ENCODE peak calls at places on chromosomes 7 and 10, in six cellular contexts. One of them, this sample, is unnamed.

GRCh38 chr10:21399392-21400015 is 126.0 kb downstream of the SKIDA1 start:
- DNase-seq in foreskin fibroblast: peak
- DNase-seq in OCI-LY7: no peak
- DNase-seq in astrocyte of the cerebellum: peak
- DNase-seq in coronary artery: no peak
- DNase-seq in tibial artery: no peak
- DNase-seq in this sample: peak

GRCh38 chr7:137146012-137146455 is 197.5 kb downstream of the PTN start:
- DNase-seq in foreskin fibroblast: peak
- DNase-seq in OCI-LY7: no peak
- DNase-seq in astrocyte of the cerebellum: peak
- DNase-seq in coronary artery: no peak
- DNase-seq in tibial artery: no peak
- DNase-seq in this sample: peak

GRCh38 chr10:111295788-111296187 is 219.0 kb downstream of the ADRA2A start:
- DNase-seq in foreskin fibroblast: no peak
- DNase-seq in OCI-LY7: no peak
- DNase-seq in astrocyte of the cerebellum: no peak
- DNase-seq in coronary artery: no peak
- DNase-seq in tibial artery: no peak
- DNase-seq in this sample: no peak

GRCh38 chr7:63900394-63901203 is 98.0 kb upstream of the ZNF722 start:
- DNase-seq in foreskin fibroblast: no peak
- DNase-seq in OCI-LY7: no peak
- DNase-seq in astrocyte of the cerebellum: no peak
- DNase-seq in coronary artery: no peak
- DNase-seq in tibial artery: peak
- DNase-seq in this sample: no peak

GRCh38 chr7:43838201-43838659 is 31.1 kb downstream of the MRPS24 start:
- DNase-seq in foreskin fibroblast: no peak
- DNase-seq in OCI-LY7: no peak
- DNase-seq in astrocyte of the cerebellum: no peak
- DNase-seq in coronary artery: no peak
- DNase-seq in tibial artery: no peak
- DNase-seq in this sample: no peak

GRCh38 chr7:84337386-84337785 is 142.8 kb upstream of the SEMA3A start:
- DNase-seq in foreskin fibroblast: peak
- DNase-seq in OCI-LY7: no peak
- DNase-seq in astrocyte of the cerebellum: peak
- DNase-seq in coronary artery: no peak
- DNase-seq in tibial artery: no peak
- DNase-seq in this sample: peak

GRCh38 chr7:95766657-95767056 is 5.7 kb upstream of the DYNC1I1 start:
- DNase-seq in foreskin fibroblast: no peak
- DNase-seq in OCI-LY7: no peak
- DNase-seq in astrocyte of the cerebellum: no peak
- DNase-seq in coronary artery: no peak
- DNase-seq in tibial artery: no peak
- DNase-seq in this sample: no peak

GRCh38 chr10:42776681-42777080 is 5.9 kb upstream of the BMS1 start:
- DNase-seq in foreskin fibroblast: no peak
- DNase-seq in OCI-LY7: no peak
- DNase-seq in astrocyte of the cerebellum: no peak
- DNase-seq in coronary artery: no peak
- DNase-seq in tibial artery: no peak
- DNase-seq in this sample: no peak

GRCh38 chr10:44125879-44126675 is 258.8 kb downstream of the CXCL12 start:
- DNase-seq in foreskin fibroblast: peak
- DNase-seq in OCI-LY7: no peak
- DNase-seq in astrocyte of the cerebellum: no peak
- DNase-seq in coronary artery: no peak
- DNase-seq in tibial artery: peak
- DNase-seq in this sample: peak

GRCh38 chr7:110607050-110607862 is 483.7 kb upstream of the LRRN3 start:
- DNase-seq in foreskin fibroblast: no peak
- DNase-seq in OCI-LY7: no peak
- DNase-seq in astrocyte of the cerebellum: no peak
- DNase-seq in coronary artery: no peak
- DNase-seq in tibial artery: no peak
- DNase-seq in this sample: no peak

GRCh38 chr10:30182191-30183075 is 123.0 kb upstream of the JCAD start:
- DNase-seq in foreskin fibroblast: peak
- DNase-seq in OCI-LY7: no peak
- DNase-seq in astrocyte of the cerebellum: peak
- DNase-seq in coronary artery: no peak
- DNase-seq in tibial artery: peak
- DNase-seq in this sample: peak

GRCh38 chr10:75021851-75022250 is 89.6 kb upstream of the SAMD8 start:
- DNase-seq in foreskin fibroblast: no peak
- DNase-seq in OCI-LY7: no peak
- DNase-seq in astrocyte of the cerebellum: no peak
- DNase-seq in coronary artery: no peak
- DNase-seq in tibial artery: no peak
- DNase-seq in this sample: no peak

GRCh38 chr7:96952974-96953391 is 52.4 kb upstream of the DLX6 start:
- DNase-seq in foreskin fibroblast: no peak
- DNase-seq in OCI-LY7: no peak
- DNase-seq in astrocyte of the cerebellum: no peak
- DNase-seq in coronary artery: no peak
- DNase-seq in tibial artery: no peak
- DNase-seq in this sample: peak

GRCh38 chr7:102456327-102456726 is 8.3 kb downstream of the ALKBH4 start:
- DNase-seq in foreskin fibroblast: peak
- DNase-seq in OCI-LY7: no peak
- DNase-seq in astrocyte of the cerebellum: no peak
- DNase-seq in coronary artery: no peak
- DNase-seq in tibial artery: no peak
- DNase-seq in this sample: peak

GRCh38 chr10:47207894-47208469 is 92.0 kb upstream of the GDF10 start:
- DNase-seq in foreskin fibroblast: no peak
- DNase-seq in OCI-LY7: no peak
- DNase-seq in astrocyte of the cerebellum: no peak
- DNase-seq in coronary artery: no peak
- DNase-seq in tibial artery: no peak
- DNase-seq in this sample: no peak

GRCh38 chr7:37732253-37732652 is 48.7 kb downstream of the GPR141 start:
- DNase-seq in foreskin fibroblast: no peak
- DNase-seq in OCI-LY7: peak
- DNase-seq in astrocyte of the cerebellum: no peak
- DNase-seq in coronary artery: no peak
- DNase-seq in tibial artery: peak
- DNase-seq in this sample: no peak

GRCh38 chr7:2288503-2288902 is 25.7 kb downstream of the SNX8 start:
- DNase-seq in foreskin fibroblast: no peak
- DNase-seq in OCI-LY7: peak
- DNase-seq in astrocyte of the cerebellum: no peak
- DNase-seq in coronary artery: no peak
- DNase-seq in tibial artery: no peak
- DNase-seq in this sample: no peak

GRCh38 chr10:118669020-118669766 is 73.7 kb upstream of the PRLHR start:
- DNase-seq in foreskin fibroblast: peak
- DNase-seq in OCI-LY7: no peak
- DNase-seq in astrocyte of the cerebellum: peak
- DNase-seq in coronary artery: no peak
- DNase-seq in tibial artery: peak
- DNase-seq in this sample: peak

GRCh38 chr10:122407375-122408125 is 33.0 kb downstream of the PLEKHA1 start:
- DNase-seq in foreskin fibroblast: peak
- DNase-seq in OCI-LY7: no peak
- DNase-seq in astrocyte of the cerebellum: no peak
- DNase-seq in coronary artery: no peak
- DNase-seq in tibial artery: peak
- DNase-seq in this sample: no peak

GRCh38 chr7:157459966-157460365 is 123.2 kb downstream of the DNAJB6 start:
- DNase-seq in foreskin fibroblast: no peak
- DNase-seq in OCI-LY7: no peak
- DNase-seq in astrocyte of the cerebellum: no peak
- DNase-seq in coronary artery: no peak
- DNase-seq in tibial artery: no peak
- DNase-seq in this sample: no peak

DNA sequence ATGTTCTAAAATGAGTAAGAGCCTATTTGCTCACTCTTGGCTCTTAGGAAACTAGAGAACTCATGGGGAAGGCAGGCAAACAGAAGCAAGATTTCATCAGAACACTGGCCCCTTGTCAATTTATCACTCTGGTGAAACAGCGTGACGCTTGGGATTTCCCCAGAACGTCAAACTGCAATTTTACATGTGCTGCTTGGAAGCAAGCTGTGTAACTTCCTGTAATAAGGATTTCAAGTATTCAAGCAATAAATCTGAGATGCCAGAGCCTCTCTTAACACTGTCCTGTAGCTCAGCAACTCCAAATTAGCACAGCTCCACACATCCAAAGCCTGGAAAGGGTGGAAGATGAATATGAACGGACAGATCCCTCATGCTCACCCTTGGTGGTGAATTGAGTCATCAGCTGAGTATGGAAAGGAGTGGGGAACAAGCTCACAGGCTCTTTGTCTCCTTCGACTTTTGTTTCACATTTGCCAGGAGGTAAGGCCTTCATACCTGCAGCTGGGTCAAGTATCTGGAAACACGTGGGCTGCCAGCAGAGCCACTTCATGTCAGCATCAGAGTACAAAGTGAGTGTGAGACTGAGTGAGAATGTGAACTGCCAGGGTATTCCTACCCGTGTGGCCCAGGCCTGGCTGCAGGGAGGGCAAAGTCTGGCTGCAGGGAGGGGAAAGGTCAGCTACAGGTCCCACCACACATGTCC is 140.4 kb upstream of the NAMPT start:
- DNase-seq in foreskin fibroblast: peak
- DNase-seq in OCI-LY7: no peak
- DNase-seq in astrocyte of the cerebellum: peak
- DNase-seq in coronary artery: peak
- DNase-seq in tibial artery: peak
- DNase-seq in this sample: peak
- H3K4me3 ChIP-seq in foreskin fibroblast: no peak
- H3K4me3 ChIP-seq in OCI-LY7: no peak
- H3K4me3 ChIP-seq in astrocyte of the cerebellum: no peak
- H3K4me3 ChIP-seq in coronary artery: peak
- H3K4me3 ChIP-seq in tibial artery: no peak
- H3K4me3 ChIP-seq in this sample: no peak

GRCh38 chr7:47170516-47170915 is 411.4 kb downstream of the TNS3 start:
- DNase-seq in foreskin fibroblast: no peak
- DNase-seq in OCI-LY7: peak
- DNase-seq in astrocyte of the cerebellum: no peak
- DNase-seq in coronary artery: no peak
- DNase-seq in tibial artery: no peak
- DNase-seq in this sample: no peak
- TF ChIP-seq CTCF in foreskin fibroblast: peak
- TF ChIP-seq CTCF in OCI-LY7: peak
- TF ChIP-seq CTCF in astrocyte of the cerebellum: peak
- TF ChIP-seq CTCF in coronary artery: no peak
- TF ChIP-seq CTCF in tibial artery: no peak
- TF ChIP-seq CTCF in this sample: peak

GRCh38 chr7:106022193-106022821 is 59.2 kb downstream of the CDHR3 start:
- DNase-seq in foreskin fibroblast: no peak
- DNase-seq in OCI-LY7: peak
- DNase-seq in astrocyte of the cerebellum: peak
- DNase-seq in coronary artery: no peak
- DNase-seq in tibial artery: no peak
- DNase-seq in this sample: peak

GRCh38 chr7:106018566-106019338 is 55.7 kb downstream of the CDHR3 start:
- DNase-seq in foreskin fibroblast: no peak
- DNase-seq in OCI-LY7: no peak
- DNase-seq in astrocyte of the cerebellum: no peak
- DNase-seq in coronary artery: no peak
- DNase-seq in tibial artery: no peak
- DNase-seq in this sample: peak

GRCh38 chr7:106023369-106024322 is 60.6 kb downstream of the CDHR3 start:
- DNase-seq in foreskin fibroblast: no peak
- DNase-seq in OCI-LY7: peak
- DNase-seq in astrocyte of the cerebellum: no peak
- DNase-seq in coronary artery: no peak
- DNase-seq in tibial artery: no peak
- DNase-seq in this sample: no peak

GRCh38 chr7:106017657-106018056 is 54.6 kb downstream of the CDHR3 start:
- DNase-seq in foreskin fibroblast: no peak
- DNase-seq in OCI-LY7: no peak
- DNase-seq in astrocyte of the cerebellum: no peak
- DNase-seq in coronary artery: no peak
- DNase-seq in tibial artery: no peak
- DNase-seq in this sample: no peak

GRCh38 chr7:106021211-106022067 is 58.4 kb downstream of the CDHR3 start:
- DNase-seq in foreskin fibroblast: no peak
- DNase-seq in OCI-LY7: no peak
- DNase-seq in astrocyte of the cerebellum: peak
- DNase-seq in coronary artery: no peak
- DNase-seq in tibial artery: no peak
- DNase-seq in this sample: peak
- H3K4me3 ChIP-seq in foreskin fibroblast: no peak
- H3K4me3 ChIP-seq in OCI-LY7: no peak
- H3K4me3 ChIP-seq in astrocyte of the cerebellum: no peak
- H3K4me3 ChIP-seq in coronary artery: no peak
- H3K4me3 ChIP-seq in tibial artery: no peak
- H3K4me3 ChIP-seq in this sample: no peak

GRCh38 chr7:6164491-6164890 is 107.9 kb downstream of the CYTH3 start:
- DNase-seq in foreskin fibroblast: no peak
- DNase-seq in OCI-LY7: no peak
- DNase-seq in astrocyte of the cerebellum: no peak
- DNase-seq in coronary artery: no peak
- DNase-seq in tibial artery: no peak
- DNase-seq in this sample: no peak
- TF ChIP-seq CTCF in foreskin fibroblast: no peak
- TF ChIP-seq CTCF in OCI-LY7: peak
- TF ChIP-seq CTCF in astrocyte of the cerebellum: peak
- TF ChIP-seq CTCF in coronary artery: no peak
- TF ChIP-seq CTCF in tibial artery: no peak
- TF ChIP-seq CTCF in this sample: peak

GRCh38 chr10:110214380-110214826 is 7.0 kb downstream of the MXI1 start:
- DNase-seq in foreskin fibroblast: no peak
- DNase-seq in OCI-LY7: peak
- DNase-seq in astrocyte of the cerebellum: peak
- DNase-seq in coronary artery: no peak
- DNase-seq in tibial artery: no peak
- DNase-seq in this sample: peak
- H3K4me3 ChIP-seq in foreskin fibroblast: no peak
- H3K4me3 ChIP-seq in OCI-LY7: peak
- H3K4me3 ChIP-seq in astrocyte of the cerebellum: no peak
- H3K4me3 ChIP-seq in coronary artery: no peak
- H3K4me3 ChIP-seq in tibial artery: no peak
- H3K4me3 ChIP-seq in this sample: no peak

GRCh38 chr7:146090023-146090645 is 26.5 kb upstream of the CNTNAP2 start:
- DNase-seq in foreskin fibroblast: no peak
- DNase-seq in OCI-LY7: peak
- DNase-seq in astrocyte of the cerebellum: no peak
- DNase-seq in coronary artery: no peak
- DNase-seq in tibial artery: no peak
- DNase-seq in this sample: peak
- TF ChIP-seq CTCF in foreskin fibroblast: peak
- TF ChIP-seq CTCF in OCI-LY7: peak
- TF ChIP-seq CTCF in astrocyte of the cerebellum: peak
- TF ChIP-seq CTCF in coronary artery: peak
- TF ChIP-seq CTCF in tibial artery: peak
- TF ChIP-seq CTCF in this sample: peak

DNA sequence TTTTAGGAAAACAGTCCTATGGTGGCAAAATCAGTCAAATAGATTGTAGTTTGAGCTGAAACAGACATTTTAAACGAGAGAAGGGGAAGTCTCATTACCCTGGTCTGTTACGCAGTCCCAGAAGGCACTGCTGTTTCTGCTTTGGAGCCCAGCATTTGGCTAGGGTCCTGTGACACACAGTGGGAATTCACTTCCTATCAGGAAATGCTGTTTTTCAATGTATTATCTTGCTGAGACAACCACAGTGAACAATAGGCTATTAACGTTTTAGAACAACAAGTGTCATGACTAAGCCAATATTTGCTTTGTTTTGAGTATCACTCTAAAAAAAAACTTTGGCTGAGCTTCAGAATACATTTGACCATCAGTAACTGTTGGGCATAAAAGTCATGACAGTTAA is 74.1 kb downstream of the ADD3 start:
- DNase-seq in foreskin fibroblast: peak
- DNase-seq in OCI-LY7: no peak
- DNase-seq in astrocyte of the cerebellum: no peak
- DNase-seq in coronary artery: no peak
- DNase-seq in tibial artery: peak
- DNase-seq in this sample: peak
- H3K4me3 ChIP-seq in foreskin fibroblast: no peak
- H3K4me3 ChIP-seq in OCI-LY7: no peak
- H3K4me3 ChIP-seq in astrocyte of the cerebellum: no peak
- H3K4me3 ChIP-seq in coronary artery: no peak
- H3K4me3 ChIP-seq in tibial artery: no peak
- H3K4me3 ChIP-seq in this sample: no peak

This sample was measured in astrocyte of the spinal cord.